ENCODE peak calls at places on chromosomes 4 and X, in four cellular contexts. K is right lobe of liver, V is cardiac muscle cell, P is GM23248. Z is an unnamed sample. For H3K4me1, the result is how much of the 10 kb centered on the place peaks cover.

GRCh38 chrX:71618787-71619186 is 476 bp upstream of the CXCR3 start:
- DNase-seq in K (no peak), V (no peak), P (no peak), Z (no peak)

GRCh38 chr4:150033937-150034336 is 44.3 kb upstream of the DCLK2 start:
- DNase-seq in K (no peak), V (no peak), P (peak), Z (peak)

GRCh38 chrX:146154191-146154590 is 336.6 kb downstream of the SLITRK2 start:
- DNase-seq in K (peak), V (no peak), P (no peak), Z (no peak)

GRCh38 chr4:86564795-86565194 is 29.3 kb upstream of the PTPN13 start:
- DNase-seq in K (no peak), V (no peak), P (no peak), Z (no peak)

GRCh38 chrX:147675819-147676218 is 235.9 kb upstream of the FMR1 start:
- DNase-seq in K (no peak), V (no peak), P (no peak), Z (no peak)

GRCh38 chrX:70433848-70434351 is 10.7 kb upstream of the DLG3 start:
- DNase-seq in K (peak), V (peak), P (peak), Z (peak)

GRCh38 chr4:187175197-187175596 is 451.5 kb upstream of the FAT1 start:
- DNase-seq in K (no peak), V (no peak), P (peak), Z (peak)

GRCh38 chrX:56343664-56344063 is 111.5 kb downstream of the KLF8 start:
- DNase-seq in K (no peak), V (no peak), P (no peak), Z (no peak)

GRCh38 chr4:25878676-25879075 is 15.9 kb upstream of the SEL1L3 start:
- DNase-seq in K (no peak), V (no peak), P (no peak), Z (no peak)

GRCh38 chr4:80075995-80076394 is 3.0 kb upstream of the ANTXR2 start:
- DNase-seq in K (no peak), V (no peak), P (no peak), Z (no peak)

GRCh38 chr4:61511716-61512488 is 311.8 kb downstream of the ADGRL3 start:
- DNase-seq in K (no peak), V (no peak), P (peak), Z (no peak)

DNA sequence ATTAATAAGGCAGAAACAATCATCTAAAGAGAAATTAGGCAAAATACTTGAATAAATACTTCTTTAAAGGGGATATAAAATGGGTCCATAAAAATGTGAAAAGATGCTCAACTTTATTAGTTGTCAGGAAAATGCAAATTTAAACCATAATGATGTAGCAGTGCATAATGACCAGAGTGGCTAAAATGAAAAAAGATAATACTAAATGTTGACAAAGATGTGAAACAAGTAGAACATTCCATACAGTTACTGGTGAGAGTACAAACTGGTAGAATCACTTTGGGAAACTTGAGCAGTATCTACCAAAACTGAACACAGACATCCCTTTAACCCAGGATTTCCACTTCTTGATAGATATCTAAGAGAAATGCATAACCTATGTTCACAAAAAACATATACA is 5.0 kb downstream of the ARSJ start:
- DNase-seq in K (no peak), V (no peak), P (no peak), Z (no peak)
- H3K4me3 ChIP-seq in K (no peak), V (no peak), P (peak), Z (no peak)

DNA sequence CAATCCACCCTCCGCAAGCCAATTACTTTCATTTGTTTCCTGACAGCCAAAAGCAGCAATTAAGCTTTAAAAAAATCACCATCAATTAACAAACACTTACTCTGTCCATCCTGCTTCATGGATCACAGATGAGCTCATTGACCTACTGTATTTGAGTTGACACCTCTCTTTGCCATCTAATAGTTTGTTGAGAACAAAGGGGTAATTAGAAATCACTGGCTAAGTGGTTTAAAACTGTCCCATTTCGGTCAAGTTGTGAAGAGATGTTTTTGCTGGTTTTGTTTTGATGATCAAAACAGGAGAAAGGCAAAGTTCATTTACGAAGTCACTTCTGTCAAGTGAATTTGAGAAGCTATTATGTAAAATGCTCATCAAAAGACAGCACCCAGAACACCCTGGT is 10.4 kb downstream of the SH3KBP1 start:
- DNase-seq in K (no peak), V (no peak), P (no peak), Z (no peak)
- H3K27ac ChIP-seq in K (no peak), V (no peak), P (no peak), Z (no peak)

GRCh38 chr4:189200346-189200745 is 740.3 kb upstream of the FRG1 start:
- DNase-seq in K (no peak), V (no peak), P (no peak), Z (no peak)
- H3K4me1 ChIP-seq in K (under half), V (under half), P (under half), Z (under half)

GRCh38 chr4:170090667-170091052 is 904 bp upstream of the AADAT start:
- DNase-seq in K (no peak), V (no peak), P (peak), Z (no peak)
- H3K4me3 ChIP-seq in K (no peak), V (no peak), P (peak), Z (peak)

GRCh38 chr4:76234679-76235044 is 16.9 kb upstream of the FAM47E start:
- DNase-seq in K (no peak), V (no peak), P (no peak), Z (no peak)
- H3K27ac ChIP-seq in K (no peak), V (no peak), P (no peak), Z (no peak)

GRCh38 chrX:47197526-47197925 is 3.9 kb downstream of the UBA1 start:
- DNase-seq in K (no peak), V (no peak), P (no peak), Z (no peak)
- H3K4me1 ChIP-seq in K (under half), V (under half), P (under half), Z (under half)

DNA sequence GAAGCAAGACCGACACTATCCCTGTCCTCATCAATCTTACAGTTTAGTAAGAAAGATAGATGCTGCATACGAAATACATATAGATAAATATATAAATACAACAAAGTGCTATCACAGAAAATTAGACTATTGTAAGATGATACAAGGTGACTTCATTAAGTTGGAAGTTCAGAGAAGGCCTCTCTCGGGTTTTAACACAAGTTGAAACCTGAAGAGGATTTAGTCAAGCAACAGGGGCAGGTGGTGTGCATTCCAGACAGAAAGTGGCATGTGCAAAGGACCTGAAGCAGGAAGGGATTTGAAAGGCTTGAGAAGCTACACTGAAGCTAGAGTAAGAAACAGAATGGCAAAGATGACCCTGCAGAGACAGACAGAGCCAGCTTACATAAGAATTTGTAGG is 36.5 kb downstream of the USP46 start:
- DNase-seq in K (no peak), V (no peak), P (no peak), Z (peak)
- H3K4me3 ChIP-seq in K (no peak), V (no peak), P (no peak), Z (no peak)

Z was measured in SJCRH30.